ENCODE peak calls at places on chromosomes 3 and 15, in four cellular contexts. One of them, this sample, is unnamed.

GRCh38 chr3:69129531-69129930 is 7.1 kb upstream of the LMOD3 start:
- DNase-seq in A549: no peak
- DNase-seq in K562: no peak
- DNase-seq in IMR-90: no peak
- DNase-seq in this sample: no peak

GRCh38 chr3:190252080-190252479 is 70.2 kb downstream of the CLDN1 start:
- DNase-seq in A549: no peak
- DNase-seq in K562: no peak
- DNase-seq in IMR-90: peak; percentile 89
- DNase-seq in this sample: no peak

GRCh38 chr3:188853896-188854295 is 317.9 kb upstream of the TPRG1 start:
- DNase-seq in A549: no peak
- DNase-seq in K562: no peak
- DNase-seq in IMR-90: peak; percentile 52
- DNase-seq in this sample: no peak

GRCh38 chr15:72173401-72173800 is 24.2 kb downstream of the GRAMD2A start:
- DNase-seq in A549: no peak
- DNase-seq in K562: no peak
- DNase-seq in IMR-90: no peak
- DNase-seq in this sample: no peak

GRCh38 chr3:177523072-177523675 is 325.9 kb upstream of the TBL1XR1 start:
- DNase-seq in A549: no peak
- DNase-seq in K562: no peak
- DNase-seq in IMR-90: no peak
- DNase-seq in this sample: no peak

GRCh38 chr15:78739206-78739605 is 72.1 kb downstream of the ADAMTS7 start:
- DNase-seq in A549: no peak
- DNase-seq in K562: no peak
- DNase-seq in IMR-90: no peak
- DNase-seq in this sample: no peak

GRCh38 chr3:141940204-141940776 is 63.8 kb downstream of the ATP1B3 start:
- DNase-seq in A549: peak; percentile 48
- DNase-seq in K562: no peak
- DNase-seq in IMR-90: peak; percentile 68
- DNase-seq in this sample: no peak

GRCh38 chr3:17183951-17184550 is 299.3 kb downstream of the PLCL2 start:
- DNase-seq in A549: peak; percentile 30
- DNase-seq in K562: peak; percentile 30
- DNase-seq in IMR-90: peak; percentile 62
- DNase-seq in this sample: no peak

GRCh38 chr3:154225536-154225935 is 98.8 kb downstream of the DHX36 start:
- DNase-seq in A549: no peak
- DNase-seq in K562: no peak
- DNase-seq in IMR-90: no peak
- DNase-seq in this sample: no peak

GRCh38 chr15:57019496-57020160 is 101.2 kb downstream of the TCF12 start:
- DNase-seq in A549: no peak
- DNase-seq in K562: peak; percentile 23
- DNase-seq in IMR-90: no peak
- DNase-seq in this sample: no peak

GRCh38 chr3:171654809-171655208 is 155.5 kb downstream of the PLD1 start:
- DNase-seq in A549: no peak
- DNase-seq in K562: no peak
- DNase-seq in IMR-90: peak; percentile 31
- DNase-seq in this sample: no peak

GRCh38 chr3:152737021-152737908 is 97.7 kb upstream of the P2RY1 start:
- DNase-seq in A549: peak; percentile 3
- DNase-seq in K562: peak; percentile 4
- DNase-seq in IMR-90: peak; percentile 10
- DNase-seq in this sample: peak; percentile 96

GRCh38 chr3:89227634-89228033 is 120.2 kb downstream of the EPHA3 start:
- DNase-seq in A549: no peak
- DNase-seq in K562: no peak
- DNase-seq in IMR-90: peak; percentile 26
- DNase-seq in this sample: no peak

GRCh38 chr15:72865486-72865885 is 81.9 kb upstream of the ADPGK start:
- DNase-seq in A549: no peak
- DNase-seq in K562: no peak
- DNase-seq in IMR-90: no peak
- DNase-seq in this sample: no peak

GRCh38 chr3:130529816-130530215 is 12.8 kb downstream of the COL6A6 start:
- DNase-seq in A549: no peak
- DNase-seq in K562: no peak
- DNase-seq in IMR-90: no peak
- DNase-seq in this sample: no peak

GRCh38 chr15:91055548-91056331 is 33.3 kb upstream of the VPS33B start:
- DNase-seq in A549: peak; percentile 85
- DNase-seq in K562: peak; percentile 46
- DNase-seq in IMR-90: peak; percentile 55
- DNase-seq in this sample: peak; percentile 11

GRCh38 chr3:98341758-98342157 is 11.9 kb upstream of the OR5K4 start:
- DNase-seq in A549: no peak
- DNase-seq in K562: no peak
- DNase-seq in IMR-90: no peak
- DNase-seq in this sample: no peak

GRCh38 chr3:41932511-41932910 is 29.4 kb downstream of the ULK4 start:
- DNase-seq in A549: no peak
- DNase-seq in K562: no peak
- DNase-seq in IMR-90: no peak
- DNase-seq in this sample: no peak

GRCh38 chr15:53193149-53193548 is 403.0 kb upstream of the ONECUT1 start:
- DNase-seq in A549: peak; percentile 19
- DNase-seq in K562: peak; percentile 6
- DNase-seq in IMR-90: no peak
- DNase-seq in this sample: no peak

GRCh38 chr3:84965141-84965540 is 6.4 kb downstream of the CADM2 start:
- DNase-seq in A549: peak; percentile 57
- DNase-seq in K562: no peak
- DNase-seq in IMR-90: no peak
- DNase-seq in this sample: no peak

GRCh38 chr3:71254658-71255057 is 328.9 kb downstream of the FOXP1 start:
- DNase-seq in A549: peak; percentile 73
- DNase-seq in K562: no peak
- DNase-seq in IMR-90: peak; percentile 63
- DNase-seq in this sample: no peak

GRCh38 chr15:91559066-91559465 is 294.4 kb upstream of the SLCO3A1 start:
- DNase-seq in A549: no peak
- DNase-seq in K562: no peak
- DNase-seq in IMR-90: no peak
- DNase-seq in this sample: no peak

GRCh38 chr3:130276203-130276803 is 69.2 kb upstream of the COL6A5 start:
- DNase-seq in A549: peak; percentile 39
- DNase-seq in K562: peak; percentile 70
- DNase-seq in IMR-90: peak; percentile 61
- DNase-seq in this sample: no peak

DNA sequence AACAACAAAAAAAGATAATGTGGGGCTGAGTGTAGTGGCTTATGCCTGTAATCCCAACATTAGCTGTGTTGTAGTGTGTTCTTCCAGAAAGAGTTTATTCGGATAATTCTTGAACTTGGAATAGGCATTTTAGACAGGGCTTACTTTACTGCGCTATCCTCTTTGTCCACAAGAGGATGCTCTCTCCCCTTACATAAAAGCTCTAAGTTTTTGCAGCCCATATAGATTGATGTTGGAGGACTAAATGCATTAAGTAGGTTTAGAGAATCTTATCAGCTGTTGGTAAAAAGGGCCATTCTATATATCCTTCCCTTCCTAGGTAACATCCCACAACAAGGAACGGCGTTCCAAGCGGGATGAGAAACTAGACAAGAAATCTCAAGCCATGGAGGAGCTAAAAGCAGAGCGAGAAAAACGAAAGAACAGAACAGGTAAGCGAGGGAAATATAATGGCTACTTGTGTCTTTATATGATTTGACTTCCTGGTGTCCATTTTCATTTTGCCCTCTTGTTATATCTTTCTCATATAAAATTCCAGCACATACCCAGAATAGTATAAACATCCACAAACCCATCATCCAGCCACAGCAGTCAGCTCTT is 27.8 kb upstream of the ITPKA start:
- DNase-seq in A549: peak; percentile 56
- DNase-seq in K562: peak; percentile 69
- DNase-seq in IMR-90: peak; percentile 74
- DNase-seq in this sample: no peak
- TF ChIP-seq BHLHE40 in A549: no peak
- TF ChIP-seq BHLHE40 in K562: no peak
- TF ChIP-seq BHLHE40 in IMR-90: no peak
- TF ChIP-seq BHLHE40 in this sample: no peak

GRCh38 chr3:94716326-94717018 is 653.6 kb downstream of the NSUN3 start:
- DNase-seq in A549: peak; percentile 22
- DNase-seq in K562: no peak
- DNase-seq in IMR-90: no peak
- DNase-seq in this sample: no peak
- TF ChIP-seq RFX5 in A549: no peak
- TF ChIP-seq RFX5 in K562: no peak
- TF ChIP-seq RFX5 in IMR-90: no peak
- TF ChIP-seq RFX5 in this sample: no peak

DNA sequence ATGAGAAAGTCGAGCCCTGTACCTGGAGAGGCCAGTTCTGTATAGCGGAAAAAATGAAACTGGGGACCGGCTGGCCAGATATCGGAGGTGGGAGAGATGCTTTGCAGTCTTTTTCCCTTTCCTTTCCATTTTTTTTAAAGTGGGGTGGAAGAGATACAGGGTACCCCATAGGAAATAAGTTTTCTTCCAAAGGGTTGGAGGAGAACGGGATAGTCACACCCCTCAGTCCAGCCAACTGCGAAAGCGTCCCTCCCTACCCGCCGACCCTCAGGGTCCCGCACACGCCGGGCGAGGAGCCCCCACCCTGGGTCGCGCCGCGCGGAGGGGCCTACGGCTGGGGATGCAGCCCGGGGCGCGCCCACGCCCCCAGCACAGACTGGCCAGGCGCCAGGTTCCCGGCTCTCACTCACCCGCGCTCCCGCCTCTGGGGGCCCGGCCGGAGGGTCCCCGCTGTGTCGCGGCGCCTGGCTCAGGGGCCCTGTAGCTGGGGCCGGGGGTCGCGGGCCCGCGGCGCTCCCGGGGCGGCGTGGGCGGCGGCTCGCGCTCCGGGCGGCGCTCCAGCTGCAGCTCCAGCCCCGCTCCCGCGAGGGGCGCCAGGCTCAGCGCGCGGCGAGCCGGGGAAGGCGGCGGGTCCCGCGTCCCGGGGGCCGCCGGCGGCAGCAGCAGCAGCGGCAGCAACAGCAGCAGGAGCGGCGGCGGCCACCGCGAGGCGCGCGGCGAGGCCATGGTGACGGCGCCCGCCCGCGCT is 458 bp downstream of the HEG1 start:
- DNase-seq in A549: no peak
- DNase-seq in K562: peak; percentile 2
- DNase-seq in IMR-90: peak; percentile 20
- DNase-seq in this sample: no peak
- TF ChIP-seq ELK1 in A549: no peak
- TF ChIP-seq ELK1 in K562: no peak
- TF ChIP-seq ELK1 in IMR-90: no peak
- TF ChIP-seq ELK1 in this sample: no peak

GRCh38 chr15:82040862-82041261 is 5.0 kb downstream of the MEX3B start:
- DNase-seq in A549: no peak
- DNase-seq in K562: peak; percentile 61
- DNase-seq in IMR-90: no peak
- DNase-seq in this sample: no peak
- TF ChIP-seq BHLHE40 in A549: no peak
- TF ChIP-seq BHLHE40 in K562: peak; percentile 15
- TF ChIP-seq BHLHE40 in IMR-90: no peak
- TF ChIP-seq BHLHE40 in this sample: no peak

DNA sequence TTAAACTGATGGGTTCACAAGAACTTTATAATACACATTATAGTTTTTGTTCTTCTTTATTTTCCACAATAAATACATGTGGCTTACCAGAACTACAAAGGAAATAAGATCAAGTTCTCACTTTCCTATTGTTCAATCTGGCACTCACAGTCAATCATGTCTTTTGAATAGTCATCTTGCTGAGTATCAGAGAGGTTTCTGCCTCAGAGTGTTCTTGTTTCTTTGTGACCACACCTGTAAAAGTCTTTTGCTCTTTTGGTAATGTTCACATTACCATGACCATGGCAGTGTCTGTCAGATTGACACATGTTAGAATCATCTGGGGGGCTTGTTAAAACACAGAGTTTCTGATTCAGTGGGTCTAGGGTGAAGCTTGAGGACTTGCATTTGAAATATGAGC is 135.0 kb downstream of the SATB1 start:
- DNase-seq in A549: no peak
- DNase-seq in K562: no peak
- DNase-seq in IMR-90: no peak
- DNase-seq in this sample: no peak
- TF ChIP-seq RFX5 in A549: no peak
- TF ChIP-seq RFX5 in K562: no peak
- TF ChIP-seq RFX5 in IMR-90: no peak
- TF ChIP-seq RFX5 in this sample: no peak

GRCh38 chr15:65184305-65184943 is 718 bp downstream of the CLPX start:
- DNase-seq in A549: peak; percentile 71
- DNase-seq in K562: peak; percentile 72
- DNase-seq in IMR-90: peak; percentile 57
- DNase-seq in this sample: no peak
- TF ChIP-seq ELK1 in A549: no peak
- TF ChIP-seq ELK1 in K562: no peak
- TF ChIP-seq ELK1 in IMR-90: no peak
- TF ChIP-seq ELK1 in this sample: no peak

GRCh38 chr3:128425142-128425845 is 41.4 kb downstream of the DNAJB8 start:
- DNase-seq in A549: no peak
- DNase-seq in K562: no peak
- DNase-seq in IMR-90: no peak
- DNase-seq in this sample: no peak

GRCh38 chr3:128422762-128423524 is 43.7 kb downstream of the DNAJB8 start:
- DNase-seq in A549: no peak
- DNase-seq in K562: no peak
- DNase-seq in IMR-90: no peak
- DNase-seq in this sample: no peak

GRCh38 chr3:128421966-128422365 is 44.7 kb downstream of the DNAJB8 start:
- DNase-seq in A549: no peak
- DNase-seq in K562: no peak
- DNase-seq in IMR-90: no peak
- DNase-seq in this sample: no peak

GRCh38 chr3:128424508-128425069 is 42.1 kb downstream of the DNAJB8 start:
- DNase-seq in A549: peak; percentile 40
- DNase-seq in K562: peak; percentile 71
- DNase-seq in IMR-90: peak; percentile 54
- DNase-seq in this sample: no peak

DNA sequence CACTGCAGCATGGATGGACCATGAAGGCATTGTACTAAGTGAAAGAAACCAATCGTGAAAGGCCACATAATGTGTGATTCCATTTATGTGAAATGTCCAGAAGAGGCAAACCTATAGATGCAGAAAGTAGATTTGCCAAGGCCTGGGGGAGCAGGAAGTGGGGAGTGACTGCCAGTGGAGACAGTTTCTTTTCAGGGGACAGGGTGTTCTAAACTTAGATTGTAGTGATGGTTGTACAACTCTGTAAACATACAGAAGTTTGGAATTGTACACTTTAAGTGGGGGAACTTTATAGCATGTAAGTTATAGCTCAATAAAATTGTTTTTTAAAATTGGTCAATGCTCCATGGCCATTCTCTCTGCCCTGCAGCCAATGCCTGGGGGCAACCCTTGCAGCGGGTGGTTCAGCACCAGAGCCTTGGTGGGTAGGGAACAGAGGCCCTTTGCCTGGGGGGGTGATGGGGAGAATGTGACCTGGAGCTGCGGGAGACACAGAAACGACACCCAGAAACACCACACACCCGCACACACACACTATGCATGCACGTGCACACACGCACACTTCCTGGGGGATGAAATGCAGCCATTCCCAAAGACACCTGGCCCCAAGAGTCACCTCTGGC is 43.1 kb downstream of the DNAJB8 start:
- DNase-seq in A549: no peak
- DNase-seq in K562: peak; percentile 23
- DNase-seq in IMR-90: no peak
- DNase-seq in this sample: no peak
- TF ChIP-seq BHLHE40 in A549: no peak
- TF ChIP-seq BHLHE40 in K562: peak; percentile 29
- TF ChIP-seq BHLHE40 in IMR-90: no peak
- TF ChIP-seq BHLHE40 in this sample: no peak

This sample was measured in GM12878.